ENCODE peak calls at places on chromosomes 16 and 17, in five cellular contexts. S, A, Z, T and I are unnamed samples.

GRCh38 chr16:15811778-15812750 is 44.8 kb downstream of the MYH11 start:
- DNase-seq in A (peak), T (peak), Z (no peak), S (no peak), I (peak)

GRCh38 chr17:5325851-5326250 is 43.8 kb downstream of the RABEP1 start:
- DNase-seq in A (no peak), Z (no peak), S (no peak), T (no peak), I (no peak)

GRCh38 chr16:62213763-62214162 is 177.5 kb upstream of the CDH8 start:
- DNase-seq in Z (no peak), A (no peak), S (no peak), T (no peak), I (no peak)

GRCh38 chr17:27049104-27049784 is 244.7 kb upstream of the WSB1 start:
- DNase-seq in S (no peak), A (no peak), T (no peak), Z (no peak), I (no peak)

GRCh38 chr16:83059237-83059636 is 432.5 kb downstream of the CDH13 start:
- DNase-seq in S (no peak), T (no peak), Z (no peak), A (no peak), I (no peak)

GRCh38 chr17:35170968-35171771 is 23.0 kb downstream of the SLC35G3 start:
- DNase-seq in A (peak), Z (no peak), S (peak), T (no peak), I (peak)

GRCh38 chr16:70508752-70509151 is 14.6 kb downstream of the COG4 start:
- DNase-seq in Z (no peak), T (no peak), S (peak), A (no peak), I (no peak)

GRCh38 chr17:43758086-43758485 is 505 bp downstream of the SOST start:
- DNase-seq in Z (no peak), A (no peak), T (no peak), S (no peak), I (no peak)

GRCh38 chr17:82704886-82705285 is 6.4 kb upstream of the RAB40B start:
- DNase-seq in Z (no peak), A (no peak), T (no peak), S (no peak), I (no peak)